ENCODE peak calls at places on chromosomes 12 and 14, in four cellular contexts. S is uterus, F is HCT116, A is lower leg skin. B is an unnamed sample.

GRCh38 chr12:50401383-50402155 is 884 bp downstream of the LARP4 start:
- DNase-seq in A (peak), F (no peak), S (peak), B (peak)

GRCh38 chr12:81369175-81369574 is 291.3 kb downstream of the ACSS3 start:
- DNase-seq in F (no peak), S (no peak), A (no peak), B (no peak)

GRCh38 chr14:91009501-91010152 is 50.8 kb downstream of the RPS6KA5 start:
- DNase-seq in F (no peak), S (no peak), A (no peak), B (no peak)

GRCh38 chr14:60652674-60653387 is 3.6 kb upstream of the SIX1 start:
- DNase-seq in S (no peak), A (no peak), F (no peak), B (no peak)

GRCh38 chr12:42070056-42070455 is 74.6 kb downstream of the GXYLT1 start:
- DNase-seq in F (no peak), A (no peak), S (no peak), B (no peak)

GRCh38 chr12:76685246-76685678 is 78.7 kb upstream of the ZDHHC17 start:
- DNase-seq in F (no peak), A (no peak), S (peak), B (no peak)

GRCh38 chr12:132537836-132538235 is 47.9 kb downstream of the FBRSL1 start:
- DNase-seq in S (no peak), F (no peak), A (no peak), B (no peak)

GRCh38 chr14:90450151-90450550 is 53.3 kb downstream of the CALM1 start:
- DNase-seq in A (no peak), S (no peak), F (no peak), B (no peak)

GRCh38 chr12:106586535-106586802 is 3.7 kb downstream of the RFX4 start:
- DNase-seq in A (no peak), F (no peak), S (no peak), B (no peak)

GRCh38 chr14:105093426-105094192 is 28.4 kb upstream of the GPR132 start:
- DNase-seq in S (peak), A (no peak), F (peak), B (no peak)

GRCh38 chr12:123083661-123084571 is 67.0 kb downstream of the PITPNM2 start:
- DNase-seq in A (no peak), F (no peak), S (no peak), B (no peak)

GRCh38 chr14:73591690-73592448 is at the start of gene ACOT4:
- DNase-seq in F (no peak), S (no peak), A (no peak), B (peak)

GRCh38 chr14:90740081-90740480 is 76.1 kb downstream of the TTC7B start:
- DNase-seq in A (no peak), S (no peak), F (no peak), B (no peak)

GRCh38 chr14:88245321-88245720 is 77.7 kb downstream of the KCNK10 start:
- DNase-seq in A (no peak), S (no peak), F (no peak), B (no peak)

GRCh38 chr14:105894125-105894977 is 368.0 kb downstream of the TMEM121 start:
- DNase-seq in S (peak), F (no peak), A (no peak), B (no peak)

GRCh38 chr12:48053122-48053521 is 48.8 kb upstream of the COL2A1 start:
- DNase-seq in S (no peak), A (no peak), F (no peak), B (no peak)

GRCh38 chr14:64641760-64642159 is 62.5 kb upstream of the PLEKHG3 start:
- DNase-seq in A (no peak), S (no peak), F (no peak), B (no peak)

GRCh38 chr12:88624911-88625310 is 44.6 kb upstream of the KITLG start:
- DNase-seq in A (no peak), F (no peak), S (no peak), B (no peak)

GRCh38 chr12:46675736-46676135 is 150.1 kb downstream of the SLC38A4 start:
- DNase-seq in F (no peak), S (no peak), A (no peak), B (peak)

GRCh38 chr12:31020385-31021166 is 53.1 kb upstream of the DDX11 start:
- DNase-seq in F (no peak), A (no peak), S (no peak), B (no peak)

GRCh38 chr14:96094656-96095055 is 55.5 kb downstream of the C14orf132 start:
- DNase-seq in A (no peak), S (peak), F (no peak), B (no peak)

GRCh38 chr12:131710464-131711457 is at the start of gene SFSWAP:
- DNase-seq in F (peak), S (peak), A (peak), B (peak)

GRCh38 chr12:73585136-73585535 is 952.5 kb upstream of the ATXN7L3B start:
- DNase-seq in A (no peak), S (no peak), F (no peak), B (no peak)

GRCh38 chr12:103771466-103771865 is 69.6 kb downstream of the NT5DC3 start:
- DNase-seq in S (peak), A (no peak), F (no peak), B (peak)

GRCh38 chr12:100295764-100296555 is 29.0 kb downstream of the SCYL2 start:
- DNase-seq in S (no peak), A (no peak), F (no peak), B (no peak)

GRCh38 chr14:89293349-89293916 is 123.6 kb downstream of the FOXN3 start:
- DNase-seq in S (no peak), A (no peak), F (no peak), B (no peak)

GRCh38 chr12:120100630-120101029 is 15.9 kb downstream of the RAB35 start:
- DNase-seq in S (peak), F (no peak), A (no peak), B (no peak)

GRCh38 chr14:88380405-88380804 is 5.1 kb upstream of the SPATA7 start:
- DNase-seq in F (no peak), A (no peak), S (no peak), B (peak)

GRCh38 chr12:118436002-118436724 is 59.8 kb downstream of the SUDS3 start:
- DNase-seq in S (no peak), A (no peak), F (peak), B (peak)

GRCh38 chr14:80037349-80037748 is 174.0 kb downstream of the DIO2 start:
- DNase-seq in S (no peak), A (no peak), F (no peak), B (no peak)

GRCh38 chr14:97458302-97459137 is 661.3 kb downstream of the VRK1 start:
- DNase-seq in A (no peak), F (no peak), S (no peak), B (no peak)

GRCh38 chr12:42638697-42639096 is 49.2 kb upstream of the PRICKLE1 start:
- DNase-seq in S (no peak), F (no peak), A (no peak), B (no peak)

GRCh38 chr12:106074361-106074705 is 64.4 kb downstream of the NUAK1 start:
- DNase-seq in A (no peak), F (no peak), S (no peak), B (no peak)

GRCh38 chr14:32913725-32914124 is 25.0 kb upstream of the NPAS3 start:
- DNase-seq in A (no peak), F (no peak), S (no peak), B (no peak)

GRCh38 chr12:104467346-104467837 is 10.6 kb downstream of the CHST11 start:
- DNase-seq in F (no peak), S (no peak), A (no peak), B (peak)

GRCh38 chr12:118219772-118220171 is 83.8 kb downstream of the PEBP1 start:
- DNase-seq in A (no peak), S (no peak), F (no peak), B (no peak)

GRCh38 chr12:102300824-102301461 is 103.3 kb upstream of the PMCH start:
- DNase-seq in S (no peak), F (peak), A (no peak), B (peak)

GRCh38 chr14:39395555-39396254 is 36.5 kb downstream of the FBXO33 start:
- DNase-seq in F (no peak), A (no peak), S (no peak), B (no peak)

GRCh38 chr14:50736932-50737419 is 68.9 kb upstream of the SAV1 start:
- DNase-seq in A (no peak), S (no peak), F (no peak), B (no peak)
- TF ChIP-seq POLR2A in A (no peak), S (no peak), F (no peak), B (no peak)

GRCh38 chr14:20989787-20990600 is at the start of gene METTL17:
- DNase-seq in A (peak), F (peak), S (peak), B (peak)

GRCh38 chr14:20988717-20989116 is 1.1 kb upstream of the METTL17 start:
- DNase-seq in S (no peak), A (no peak), F (no peak), B (no peak)

GRCh38 chr14:20986811-20987210 is 3.0 kb upstream of the METTL17 start:
- DNase-seq in F (peak), A (peak), S (peak), B (peak)

GRCh38 chr14:20989464-20989786 is 355 bp upstream of the METTL17 start:
- DNase-seq in S (no peak), F (no peak), A (no peak), B (no peak)
- TF ChIP-seq POLR2A in S (no peak), F (no peak), A (no peak), B (no peak)

DNA sequence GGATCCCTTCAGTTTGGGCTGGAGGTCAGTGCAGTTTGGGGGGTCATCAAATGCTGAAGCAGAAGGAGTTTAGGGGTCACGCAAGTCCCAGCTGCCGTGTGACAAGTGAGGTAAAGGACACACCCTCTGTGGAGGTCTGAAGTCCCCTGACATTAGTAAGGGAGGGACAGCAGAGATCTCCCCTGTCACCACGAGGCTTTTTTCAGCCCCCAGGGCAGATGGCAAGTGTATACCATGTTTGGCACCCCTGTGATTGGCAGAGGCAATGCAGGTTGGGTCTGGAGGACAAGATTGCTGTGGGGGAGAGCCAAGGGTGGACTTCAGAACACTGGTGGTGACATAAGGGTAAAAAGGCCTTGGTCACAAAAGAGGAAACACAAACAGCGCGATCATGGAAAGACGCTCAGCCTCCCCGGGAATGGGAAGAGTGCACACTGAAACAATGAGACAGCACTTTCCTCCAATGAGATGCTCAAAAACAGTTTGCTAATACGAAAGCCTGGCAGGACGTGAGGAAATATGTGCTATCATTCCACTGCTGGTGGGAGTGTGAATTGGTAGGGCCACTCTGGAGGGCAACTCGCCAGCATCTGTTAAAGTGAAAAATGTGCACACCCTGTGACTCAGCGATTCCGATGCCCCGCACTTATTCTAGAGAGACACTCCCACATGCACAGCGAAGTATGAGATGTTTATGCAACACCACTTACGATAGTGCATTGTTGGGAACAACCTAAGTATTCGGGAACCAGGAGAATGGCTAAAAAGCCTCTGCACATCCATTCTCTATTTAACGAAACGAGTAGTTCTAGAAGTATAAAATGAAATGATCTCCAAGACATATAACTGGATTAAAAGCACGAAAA is 14.4 kb upstream of the CD27 start:
- DNase-seq in F (peak), A (peak), S (peak), B (peak)
- TF ChIP-seq POLR2A in F (no peak), A (no peak), S (no peak), B (peak)

GRCh38 chr12:121712462-121713256 is at the start of gene TMEM120B:
- DNase-seq in F (no peak), S (peak), A (peak), B (peak)
- TF ChIP-seq POLR2A in F (peak), S (peak), A (no peak), B (peak)

GRCh38 chr12:95216704-95217376 is 427 bp downstream of the FGD6 start:
- DNase-seq in S (no peak), F (no peak), A (no peak), B (peak)
- TF ChIP-seq POLR2A in S (no peak), F (no peak), A (no peak), B (no peak)

DNA sequence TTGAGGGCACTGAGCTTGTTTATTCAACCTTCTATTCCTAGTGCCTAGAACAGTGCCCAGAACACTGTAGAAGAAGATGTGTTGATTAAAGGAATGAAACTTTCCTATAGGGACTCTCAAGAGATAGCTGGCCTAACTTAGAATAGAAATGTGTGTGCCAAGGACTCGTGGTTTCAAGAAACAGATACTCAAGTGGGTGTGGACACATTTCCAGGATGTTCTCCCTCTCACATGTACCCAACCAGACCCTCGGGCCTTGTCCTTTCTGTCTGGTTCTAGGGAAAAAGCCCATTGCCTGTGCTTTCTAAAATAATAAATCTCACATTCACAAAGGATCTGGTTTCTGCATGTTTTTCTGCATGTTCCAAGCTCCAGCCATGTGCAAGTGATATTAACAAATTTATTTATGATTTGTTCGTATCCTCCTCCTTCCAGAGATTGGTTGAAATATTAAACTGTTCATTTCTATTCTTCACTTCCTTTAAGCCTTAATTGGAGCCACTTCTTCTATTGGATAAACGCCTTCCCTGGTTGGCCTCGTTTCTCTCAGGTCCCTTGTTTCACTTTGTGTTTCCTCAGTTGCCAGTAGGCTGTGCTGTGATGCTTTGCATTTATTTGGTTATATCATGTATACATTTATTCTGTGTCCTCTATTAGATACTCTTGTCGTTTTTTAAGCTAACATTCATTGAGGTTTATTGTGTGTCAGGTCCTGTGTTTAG is 89.8 kb downstream of the CRADD start:
- DNase-seq in F (no peak), S (peak), A (no peak), B (peak)
- TF ChIP-seq POLR2A in F (no peak), S (no peak), A (no peak), B (no peak)

DNA sequence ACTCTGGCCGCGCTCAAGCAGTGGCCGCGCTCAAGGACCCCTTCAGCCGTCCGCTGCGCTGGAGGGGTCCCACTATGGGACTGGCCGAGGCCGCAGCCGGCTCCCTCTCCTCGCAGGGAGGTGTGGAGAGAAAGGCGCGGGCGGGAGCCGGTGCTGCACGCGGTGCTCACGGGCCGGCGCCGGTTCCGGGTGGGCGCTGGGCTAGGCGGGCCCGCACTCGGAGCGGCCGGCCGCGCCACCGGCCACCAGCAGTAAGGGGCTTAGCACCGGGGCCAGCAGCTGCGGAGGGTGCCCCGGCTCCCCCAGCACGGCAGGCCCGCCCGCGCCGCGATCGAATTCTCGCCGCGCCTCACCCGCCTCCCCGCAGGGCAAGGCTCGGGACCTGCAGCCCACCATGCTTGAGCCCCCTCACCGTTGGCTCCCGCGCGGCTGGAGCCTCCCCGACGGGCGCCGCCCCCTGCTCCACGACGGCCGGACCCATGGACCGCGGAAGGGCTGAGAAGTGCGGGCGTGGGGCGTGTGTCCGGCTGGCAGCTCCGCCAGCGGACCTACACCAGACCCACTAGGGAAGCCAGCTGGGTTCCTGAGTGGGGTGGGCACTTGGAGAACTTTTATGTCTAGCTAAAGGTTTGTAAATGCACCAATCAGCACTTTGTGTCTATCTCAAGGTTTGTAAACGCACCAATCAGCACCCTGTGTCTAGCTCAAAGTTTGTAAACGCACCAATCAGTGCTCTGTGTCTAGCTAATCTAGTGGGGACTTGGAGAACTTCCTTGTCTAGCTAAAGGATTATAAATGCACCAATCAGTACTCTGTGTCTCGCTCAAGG is 49.5 kb downstream of the KLHL28 start:
- DNase-seq in S (no peak), F (no peak), A (no peak), B (no peak)
- TF ChIP-seq POLR2A in S (no peak), F (no peak), A (no peak), B (no peak)